ENCODE peak calls at places on chromosome 5, in nine cellular contexts. One of them, this sample, is unnamed.

GRCh38 chr5:157971466-157972324 is 112.8 kb upstream of the CLINT1 start:
- DNase-seq in hepatocyte: peak
- DNase-seq in AG04449: no peak
- DNase-seq in GM12864: no peak
- DNase-seq in endothelial cell: no peak
- DNase-seq in RWPE1: no peak
- DNase-seq in B cell: no peak
- DNase-seq in HL-60: no peak
- DNase-seq in tibial nerve: no peak
- DNase-seq in this sample: no peak

GRCh38 chr5:69270827-69271226 is 36.1 kb downstream of the CDK7 start:
- DNase-seq in endothelial cell: no peak
- DNase-seq in AG04449: no peak
- DNase-seq in RWPE1: no peak
- DNase-seq in GM12864: no peak
- DNase-seq in hepatocyte: no peak
- DNase-seq in HL-60: no peak
- DNase-seq in B cell: no peak
- DNase-seq in tibial nerve: no peak
- DNase-seq in this sample: no peak

GRCh38 chr5:36158144-36158543 is 6.2 kb downstream of the SKP2 start:
- DNase-seq in B cell: no peak
- DNase-seq in GM12864: no peak
- DNase-seq in tibial nerve: no peak
- DNase-seq in HL-60: no peak
- DNase-seq in AG04449: no peak
- DNase-seq in endothelial cell: no peak
- DNase-seq in RWPE1: no peak
- DNase-seq in hepatocyte: no peak
- DNase-seq in this sample: no peak

GRCh38 chr5:39661026-39661779 is 236.4 kb upstream of the DAB2 start:
- DNase-seq in tibial nerve: no peak
- DNase-seq in B cell: no peak
- DNase-seq in AG04449: no peak
- DNase-seq in RWPE1: peak
- DNase-seq in GM12864: no peak
- DNase-seq in hepatocyte: no peak
- DNase-seq in HL-60: no peak
- DNase-seq in endothelial cell: no peak
- DNase-seq in this sample: no peak

GRCh38 chr5:159975462-159976019 is 33.4 kb upstream of the TTC1 start:
- DNase-seq in B cell: no peak
- DNase-seq in endothelial cell: no peak
- DNase-seq in tibial nerve: no peak
- DNase-seq in RWPE1: peak
- DNase-seq in GM12864: no peak
- DNase-seq in AG04449: peak
- DNase-seq in HL-60: no peak
- DNase-seq in hepatocyte: peak
- DNase-seq in this sample: no peak

GRCh38 chr5:172274951-172275753 is 8.4 kb downstream of the UBTD2 start:
- DNase-seq in HL-60: no peak
- DNase-seq in tibial nerve: no peak
- DNase-seq in B cell: no peak
- DNase-seq in endothelial cell: no peak
- DNase-seq in AG04449: no peak
- DNase-seq in RWPE1: peak
- DNase-seq in hepatocyte: no peak
- DNase-seq in GM12864: peak
- DNase-seq in this sample: no peak

GRCh38 chr5:173640166-173640804 is 23.8 kb upstream of the BOD1 start:
- DNase-seq in AG04449: no peak
- DNase-seq in hepatocyte: no peak
- DNase-seq in GM12864: no peak
- DNase-seq in RWPE1: no peak
- DNase-seq in B cell: no peak
- DNase-seq in HL-60: no peak
- DNase-seq in tibial nerve: no peak
- DNase-seq in endothelial cell: no peak
- DNase-seq in this sample: no peak

GRCh38 chr5:91028518-91028956 is 354.6 kb downstream of the ARRDC3 start:
- DNase-seq in HL-60: no peak
- DNase-seq in RWPE1: no peak
- DNase-seq in B cell: no peak
- DNase-seq in tibial nerve: no peak
- DNase-seq in AG04449: no peak
- DNase-seq in endothelial cell: no peak
- DNase-seq in hepatocyte: peak
- DNase-seq in GM12864: no peak
- DNase-seq in this sample: no peak

GRCh38 chr5:97065475-97065874 is 76.9 kb downstream of the LIX1 start:
- DNase-seq in tibial nerve: no peak
- DNase-seq in B cell: no peak
- DNase-seq in AG04449: no peak
- DNase-seq in hepatocyte: no peak
- DNase-seq in HL-60: no peak
- DNase-seq in endothelial cell: no peak
- DNase-seq in GM12864: no peak
- DNase-seq in RWPE1: peak
- DNase-seq in this sample: no peak

GRCh38 chr5:94690778-94691177 is 72.3 kb downstream of the SLF1 start:
- DNase-seq in hepatocyte: no peak
- DNase-seq in endothelial cell: no peak
- DNase-seq in GM12864: no peak
- DNase-seq in tibial nerve: no peak
- DNase-seq in AG04449: no peak
- DNase-seq in B cell: no peak
- DNase-seq in RWPE1: no peak
- DNase-seq in HL-60: no peak
- DNase-seq in this sample: no peak

GRCh38 chr5:79436224-79436623 is 77.7 kb downstream of the HOMER1 start:
- DNase-seq in hepatocyte: peak
- DNase-seq in tibial nerve: no peak
- DNase-seq in GM12864: no peak
- DNase-seq in AG04449: peak
- DNase-seq in HL-60: no peak
- DNase-seq in B cell: no peak
- DNase-seq in RWPE1: peak
- DNase-seq in endothelial cell: no peak
- DNase-seq in this sample: no peak

GRCh38 chr5:4781312-4781711 is 358.8 kb upstream of the ADAMTS16 start:
- DNase-seq in AG04449: no peak
- DNase-seq in hepatocyte: no peak
- DNase-seq in tibial nerve: no peak
- DNase-seq in RWPE1: no peak
- DNase-seq in B cell: no peak
- DNase-seq in endothelial cell: no peak
- DNase-seq in HL-60: no peak
- DNase-seq in GM12864: no peak
- DNase-seq in this sample: no peak

GRCh38 chr5:74206571-74207550 is 433.7 kb downstream of the ENC1 start:
- DNase-seq in B cell: no peak
- DNase-seq in tibial nerve: peak
- DNase-seq in endothelial cell: no peak
- DNase-seq in RWPE1: peak
- DNase-seq in HL-60: no peak
- DNase-seq in hepatocyte: peak
- DNase-seq in AG04449: peak
- DNase-seq in GM12864: no peak
- DNase-seq in this sample: no peak

GRCh38 chr5:126046996-126047395 is 376.2 kb upstream of the GRAMD2B start:
- DNase-seq in AG04449: no peak
- DNase-seq in GM12864: no peak
- DNase-seq in HL-60: no peak
- DNase-seq in B cell: no peak
- DNase-seq in endothelial cell: no peak
- DNase-seq in RWPE1: no peak
- DNase-seq in hepatocyte: no peak
- DNase-seq in tibial nerve: no peak
- DNase-seq in this sample: no peak

GRCh38 chr5:151251001-151251551 is 1.9 kb upstream of the GM2A start:
- DNase-seq in RWPE1: no peak
- DNase-seq in AG04449: no peak
- DNase-seq in GM12864: no peak
- DNase-seq in hepatocyte: no peak
- DNase-seq in endothelial cell: no peak
- DNase-seq in B cell: no peak
- DNase-seq in tibial nerve: no peak
- DNase-seq in HL-60: no peak
- DNase-seq in this sample: no peak

GRCh38 chr5:123087173-123088030 is 1.6 kb upstream of the PRDM6 start:
- DNase-seq in endothelial cell: no peak
- DNase-seq in GM12864: no peak
- DNase-seq in hepatocyte: no peak
- DNase-seq in RWPE1: no peak
- DNase-seq in AG04449: no peak
- DNase-seq in HL-60: no peak
- DNase-seq in tibial nerve: no peak
- DNase-seq in B cell: no peak
- DNase-seq in this sample: peak

GRCh38 chr5:132417010-132417439 is 47.5 kb downstream of the SLC22A5 start:
- DNase-seq in endothelial cell: no peak
- DNase-seq in HL-60: no peak
- DNase-seq in GM12864: no peak
- DNase-seq in hepatocyte: no peak
- DNase-seq in RWPE1: no peak
- DNase-seq in tibial nerve: no peak
- DNase-seq in AG04449: no peak
- DNase-seq in B cell: no peak
- DNase-seq in this sample: no peak

GRCh38 chr5:156473271-156473935 is 146.4 kb downstream of the SGCD start:
- DNase-seq in HL-60: peak
- DNase-seq in B cell: no peak
- DNase-seq in RWPE1: peak
- DNase-seq in GM12864: no peak
- DNase-seq in tibial nerve: no peak
- DNase-seq in hepatocyte: no peak
- DNase-seq in AG04449: no peak
- DNase-seq in endothelial cell: no peak
- DNase-seq in this sample: no peak

GRCh38 chr5:138945421-138946240 is 70.5 kb upstream of the LRRTM2 start:
- DNase-seq in GM12864: no peak
- DNase-seq in B cell: no peak
- DNase-seq in hepatocyte: peak
- DNase-seq in AG04449: no peak
- DNase-seq in RWPE1: no peak
- DNase-seq in endothelial cell: no peak
- DNase-seq in tibial nerve: no peak
- DNase-seq in HL-60: no peak
- DNase-seq in this sample: no peak
- TF ChIP-seq CTCF in GM12864: peak
- TF ChIP-seq CTCF in B cell: no peak
- TF ChIP-seq CTCF in hepatocyte: no peak
- TF ChIP-seq CTCF in AG04449: no peak
- TF ChIP-seq CTCF in RWPE1: no peak
- TF ChIP-seq CTCF in endothelial cell: no peak
- TF ChIP-seq CTCF in tibial nerve: no peak
- TF ChIP-seq CTCF in HL-60: no peak
- TF ChIP-seq CTCF in this sample: no peak

GRCh38 chr5:6822556-6823343 is 109.5 kb downstream of the TENT4A start:
- DNase-seq in tibial nerve: no peak
- DNase-seq in endothelial cell: no peak
- DNase-seq in B cell: no peak
- DNase-seq in AG04449: no peak
- DNase-seq in HL-60: no peak
- DNase-seq in GM12864: no peak
- DNase-seq in hepatocyte: no peak
- DNase-seq in RWPE1: no peak
- DNase-seq in this sample: no peak

GRCh38 chr5:6819521-6819920 is 106.3 kb downstream of the TENT4A start:
- DNase-seq in endothelial cell: no peak
- DNase-seq in RWPE1: no peak
- DNase-seq in GM12864: no peak
- DNase-seq in AG04449: no peak
- DNase-seq in B cell: no peak
- DNase-seq in tibial nerve: no peak
- DNase-seq in hepatocyte: peak
- DNase-seq in HL-60: no peak
- DNase-seq in this sample: no peak

GRCh38 chr5:6818594-6819512 is 105.6 kb downstream of the TENT4A start:
- DNase-seq in HL-60: no peak
- DNase-seq in hepatocyte: no peak
- DNase-seq in GM12864: no peak
- DNase-seq in endothelial cell: no peak
- DNase-seq in RWPE1: no peak
- DNase-seq in tibial nerve: no peak
- DNase-seq in AG04449: no peak
- DNase-seq in B cell: no peak
- DNase-seq in this sample: no peak

GRCh38 chr5:6822068-6822467 is 108.8 kb downstream of the TENT4A start:
- DNase-seq in tibial nerve: no peak
- DNase-seq in AG04449: no peak
- DNase-seq in RWPE1: no peak
- DNase-seq in HL-60: no peak
- DNase-seq in hepatocyte: no peak
- DNase-seq in B cell: no peak
- DNase-seq in endothelial cell: no peak
- DNase-seq in GM12864: no peak
- DNase-seq in this sample: no peak

GRCh38 chr5:6820851-6821479 is 107.7 kb downstream of the TENT4A start:
- DNase-seq in RWPE1: peak
- DNase-seq in AG04449: no peak
- DNase-seq in HL-60: peak
- DNase-seq in endothelial cell: peak
- DNase-seq in hepatocyte: peak
- DNase-seq in tibial nerve: no peak
- DNase-seq in B cell: no peak
- DNase-seq in GM12864: no peak
- DNase-seq in this sample: peak
- TF ChIP-seq CTCF in RWPE1: peak
- TF ChIP-seq CTCF in AG04449: peak
- TF ChIP-seq CTCF in HL-60: peak
- TF ChIP-seq CTCF in endothelial cell: peak
- TF ChIP-seq CTCF in hepatocyte: peak
- TF ChIP-seq CTCF in tibial nerve: no peak
- TF ChIP-seq CTCF in B cell: peak
- TF ChIP-seq CTCF in GM12864: peak
- TF ChIP-seq CTCF in this sample: peak

GRCh38 chr5:72749362-72749997 is 67.0 kb upstream of the TNPO1 start:
- DNase-seq in AG04449: no peak
- DNase-seq in HL-60: no peak
- DNase-seq in endothelial cell: no peak
- DNase-seq in tibial nerve: no peak
- DNase-seq in B cell: no peak
- DNase-seq in hepatocyte: no peak
- DNase-seq in GM12864: no peak
- DNase-seq in RWPE1: no peak
- DNase-seq in this sample: no peak
- TF ChIP-seq CTCF in AG04449: no peak
- TF ChIP-seq CTCF in HL-60: no peak
- TF ChIP-seq CTCF in endothelial cell: no peak
- TF ChIP-seq CTCF in tibial nerve: no peak
- TF ChIP-seq CTCF in B cell: no peak
- TF ChIP-seq CTCF in hepatocyte: no peak
- TF ChIP-seq CTCF in GM12864: no peak
- TF ChIP-seq CTCF in RWPE1: no peak
- TF ChIP-seq CTCF in this sample: no peak

DNA sequence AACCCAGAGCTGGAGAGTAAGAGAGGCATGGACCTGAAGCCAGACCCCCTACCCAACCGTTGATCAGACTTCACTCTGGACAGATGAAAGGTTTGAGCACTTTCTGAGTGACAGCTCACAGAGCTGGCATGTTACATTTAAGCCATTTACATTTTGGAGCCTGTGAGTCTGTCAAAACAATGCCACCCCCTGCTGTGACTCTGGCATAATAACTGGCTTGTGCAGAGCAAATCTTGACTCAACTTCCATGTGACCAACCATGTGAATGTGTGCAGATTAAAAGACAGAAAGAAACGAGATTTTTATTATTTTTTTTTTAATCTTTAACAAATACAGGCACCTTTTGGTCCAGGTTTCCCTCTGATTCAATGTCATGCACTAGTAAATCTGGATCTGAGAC is 48.5 kb downstream of the MFAP3 start:
- DNase-seq in B cell: no peak
- DNase-seq in HL-60: no peak
- DNase-seq in endothelial cell: no peak
- DNase-seq in GM12864: no peak
- DNase-seq in AG04449: no peak
- DNase-seq in hepatocyte: no peak
- DNase-seq in RWPE1: no peak
- DNase-seq in tibial nerve: no peak
- DNase-seq in this sample: no peak
- TF ChIP-seq CTCF in B cell: no peak
- TF ChIP-seq CTCF in HL-60: no peak
- TF ChIP-seq CTCF in endothelial cell: no peak
- TF ChIP-seq CTCF in GM12864: no peak
- TF ChIP-seq CTCF in AG04449: no peak
- TF ChIP-seq CTCF in hepatocyte: no peak
- TF ChIP-seq CTCF in RWPE1: no peak
- TF ChIP-seq CTCF in tibial nerve: no peak
- TF ChIP-seq CTCF in this sample: no peak